ENCODE peak calls at places on chromosomes 2 and 18, in nine cellular contexts. Q, E, S, G, K, D, U, M and V are unnamed samples.

GRCh38 chr2:20401495-20401855 is 45.4 kb upstream of the RHOB start:
- DNase-seq in S (no peak), K (no peak), M (no peak), U (no peak), G (no peak), Q (peak), D (no peak), E (no peak), V (no peak)

GRCh38 chr2:54709341-54709809 is 14.1 kb upstream of the EML6 start:
- DNase-seq in S (no peak), Q (peak), G (no peak), M (no peak), E (no peak), K (peak), U (no peak), D (no peak), V (no peak)

GRCh38 chr2:36060133-36060532 is 295.4 kb upstream of the CRIM1 start:
- DNase-seq in Q (no peak), D (no peak), S (no peak), U (no peak), G (no peak), E (no peak), M (no peak), K (no peak), V (no peak)

GRCh38 chr2:36477315-36477714 is 120.7 kb downstream of the FEZ2 start:
- DNase-seq in E (no peak), U (no peak), S (no peak), D (no peak), K (no peak), M (no peak), G (no peak), Q (no peak), V (no peak)

GRCh38 chr2:96977631-96978195 is 8.7 kb downstream of the FAM178B start:
- DNase-seq in M (peak), G (peak), E (no peak), K (no peak), Q (peak), U (no peak), D (peak), S (peak), V (no peak)

GRCh38 chr2:105487142-105488069 is 88.6 kb upstream of the FHL2 start:
- DNase-seq in Q (no peak), E (no peak), K (no peak), S (no peak), M (no peak), D (peak), U (peak), G (no peak), V (no peak)

GRCh38 chr2:19607400-19607799 is 249.0 kb upstream of the OSR1 start:
- DNase-seq in S (no peak), G (no peak), E (no peak), U (no peak), Q (no peak), M (no peak), D (peak), K (no peak), V (no peak)

GRCh38 chr2:198287706-198288105 is 483.3 kb downstream of the PLCL1 start:
- DNase-seq in G (no peak), M (no peak), K (no peak), U (no peak), D (no peak), Q (no peak), S (no peak), E (no peak), V (no peak)

GRCh38 chr2:173982918-173983317 is 17.7 kb upstream of the SP3 start:
- DNase-seq in M (no peak), S (no peak), Q (peak), E (peak), G (peak), U (no peak), D (peak), K (no peak), V (no peak)

GRCh38 chr2:239131521-239131920 is 269.3 kb downstream of the HDAC4 start:
- DNase-seq in K (no peak), G (no peak), S (no peak), D (no peak), U (no peak), E (no peak), M (no peak), Q (no peak), V (no peak)

GRCh38 chr2:234292205-234292954 is 204.5 kb downstream of the ARL4C start:
- DNase-seq in G (no peak), D (peak), K (no peak), M (no peak), E (no peak), U (no peak), Q (no peak), S (peak), V (no peak)

GRCh38 chr2:234169676-234170075 is 119.2 kb downstream of the SPP2 start:
- DNase-seq in Q (no peak), U (no peak), E (no peak), D (no peak), K (no peak), S (no peak), G (no peak), M (no peak), V (no peak)

GRCh38 chr2:54106631-54107454 is 8.6 kb upstream of the ACYP2 start:
- DNase-seq in S (peak), K (peak), M (peak), D (peak), U (peak), Q (peak), G (no peak), E (no peak), V (no peak)

GRCh38 chr2:28338754-28339325 is 53.8 kb upstream of the FOSL2 start:
- DNase-seq in M (peak), Q (peak), G (no peak), K (no peak), D (no peak), S (no peak), U (no peak), E (no peak), V (no peak)

GRCh38 chr2:181788883-181789555 is 102.5 kb upstream of the ITPRID2 start:
- DNase-seq in E (no peak), G (no peak), D (no peak), Q (peak), K (peak), U (no peak), S (no peak), M (no peak), V (no peak)

GRCh38 chr2:183996825-183997823 is 601.2 kb upstream of the ZNF804A start:
- DNase-seq in E (peak), D (peak), Q (no peak), G (no peak), M (no peak), K (peak), U (no peak), S (no peak), V (no peak)

GRCh38 chr2:207133862-207134519 is 31.8 kb downstream of the KLF7 start:
- DNase-seq in U (no peak), E (no peak), G (peak), K (peak), Q (peak), D (peak), M (peak), S (no peak), V (peak)

GRCh38 chr2:20622731-20623130 is 28.2 kb downstream of the HS1BP3 start:
- DNase-seq in M (no peak), E (no peak), U (no peak), D (no peak), Q (no peak), K (no peak), S (no peak), G (no peak), V (no peak)

GRCh38 chr2:58357521-58357920 is 116.4 kb upstream of the FANCL start:
- DNase-seq in Q (no peak), K (no peak), S (no peak), U (no peak), E (no peak), D (no peak), M (peak), G (no peak), V (peak)

GRCh38 chr18:26703170-26703933 is 155.0 kb upstream of the KCTD1 start:
- DNase-seq in U (no peak), E (no peak), S (no peak), K (peak), Q (peak), M (no peak), D (no peak), G (no peak), V (no peak)

GRCh38 chr2:177334940-177335543 is 57.5 kb upstream of the AGPS start:
- DNase-seq in G (peak), U (no peak), K (no peak), S (no peak), M (peak), Q (peak), E (no peak), D (peak), V (no peak)

GRCh38 chr2:65530547-65531320 is 98.3 kb upstream of the SPRED2 start:
- DNase-seq in Q (peak), E (no peak), K (no peak), G (no peak), D (peak), S (no peak), M (no peak), U (no peak), V (no peak)

GRCh38 chr2:70771446-70771845 is 3.4 kb upstream of the ADD2 start:
- DNase-seq in S (no peak), U (no peak), E (no peak), D (no peak), G (no peak), Q (no peak), M (no peak), K (no peak), V (no peak)

GRCh38 chr2:229249536-229249935 is 21.6 kb downstream of the PID1 start:
- DNase-seq in E (no peak), S (no peak), G (no peak), D (no peak), M (no peak), Q (no peak), K (no peak), U (no peak), V (no peak)

GRCh38 chr2:57528499-57528898 is 518.1 kb upstream of the VRK2 start:
- DNase-seq in U (no peak), Q (no peak), E (no peak), M (peak), D (no peak), K (no peak), S (no peak), G (no peak), V (no peak)

GRCh38 chr2:191740016-191740419 is 62.1 kb downstream of the NABP1 start:
- DNase-seq in G (no peak), E (no peak), S (peak), K (no peak), Q (peak), D (peak), U (no peak), M (no peak), V (no peak)